ENCODE peak calls at places on chromosomes 3 and 15, in five cellular contexts. Y is neural crest cell, Q is ascending aorta, O is HEK293T, Z is GM03348. H is an unnamed sample.
A peak's percentile ranks its signal among the peaks of the same experiment; 100 is the strongest.

GRCh38 chr3:112550859-112551258 is 10.9 kb downstream of the ATG3 start:
- DNase-seq in O (peak; percentile 8), Y (no peak), Z (no peak), Q (no peak), H (no peak)

GRCh38 chr15:80694624-80695098 is 449 bp upstream of the ABHD17C start:
- DNase-seq in Z (peak; percentile 55), Q (no peak), O (peak; percentile 25), Y (peak; percentile 32), H (peak; percentile 33)

GRCh38 chr3:123821920-123822319 is 62.2 kb downstream of the MYLK start:
- DNase-seq in Y (no peak), O (no peak), Q (no peak), Z (no peak), H (no peak)

GRCh38 chr15:66252411-66253295 is 897 bp downstream of the MEGF11 start:
- DNase-seq in Y (peak; percentile 68), O (peak; percentile 87), Q (no peak), Z (peak; percentile 87), H (no peak)

GRCh38 chr15:57890351-57890750 is 175.2 kb downstream of the ALDH1A2 start:
- DNase-seq in Q (no peak), Y (no peak), O (no peak), Z (peak; percentile 36), H (peak; percentile 35)

GRCh38 chr3:6717026-6717943 is 143.6 kb upstream of the GRM7 start:
- DNase-seq in Q (no peak), Z (no peak), Y (no peak), O (no peak), H (no peak)

GRCh38 chr15:41961014-41961518 is 11.3 kb downstream of the EHD4 start:
- DNase-seq in Q (no peak), O (no peak), Y (no peak), Z (no peak), H (no peak)

GRCh38 chr3:54042259-54042823 is 80.0 kb upstream of the CACNA2D3 start:
- DNase-seq in Q (no peak), Y (no peak), Z (no peak), O (no peak), H (no peak)

GRCh38 chr3:31170932-31171670 is 276.6 kb upstream of the GADL1 start:
- DNase-seq in Z (peak; percentile 79), Q (no peak), Y (no peak), O (no peak), H (peak; percentile 91)

GRCh38 chr3:145815707-145816413 is 345.1 kb downstream of the PLOD2 start:
- DNase-seq in Y (no peak), Z (no peak), O (no peak), Q (no peak), H (no peak)

GRCh38 chr3:107241217-107241616 is 136.0 kb upstream of the CCDC54 start:
- DNase-seq in Q (no peak), Y (no peak), Z (peak; percentile 31), O (peak; percentile 51), H (no peak)

GRCh38 chr3:40975711-40976121 is 223.6 kb upstream of the CTNNB1 start:
- DNase-seq in Q (no peak), Y (no peak), O (no peak), Z (no peak), H (no peak)

GRCh38 chr3:142509079-142509478 is 61.2 kb upstream of the XRN1 start:
- DNase-seq in Z (no peak), Y (no peak), O (no peak), Q (no peak), H (no peak)

GRCh38 chr3:162391301-162391700 is 894.7 kb downstream of the OTOL1 start:
- DNase-seq in Q (no peak), Z (peak; percentile 19), O (no peak), Y (no peak), H (peak; percentile 69)

GRCh38 chr3:146800484-146800883 is 195.3 kb upstream of the PLSCR5 start:
- DNase-seq in Q (no peak), Y (no peak), O (no peak), Z (no peak), H (no peak)

GRCh38 chr15:30997270-30997669 is 5.8 kb upstream of the MTMR10 start:
- DNase-seq in Y (no peak), O (no peak), Q (no peak), Z (no peak), H (no peak)

GRCh38 chr3:25532763-25533162 is 104.7 kb downstream of the RARB start:
- DNase-seq in Z (no peak), O (peak; percentile 18), Q (no peak), Y (peak; percentile 8), H (peak; percentile 33)

GRCh38 chr15:79442911-79443310 is 10.8 kb downstream of the MINAR1 start:
- DNase-seq in O (no peak), Y (no peak), Z (no peak), Q (no peak), H (no peak)

GRCh38 chr3:138915503-138916498 is 31.1 kb downstream of the FOXL2 start:
- DNase-seq in Q (peak; percentile 96), O (peak; percentile 89), Y (peak; percentile 94), Z (peak; percentile 96), H (peak; percentile 83)

GRCh38 chr3:152942366-152942765 is 107.4 kb downstream of the P2RY1 start:
- DNase-seq in O (no peak), Z (peak; percentile 5), Y (no peak), Q (no peak), H (no peak)

GRCh38 chr3:66489577-66489976 is 11.2 kb downstream of the LRIG1 start:
- DNase-seq in Y (no peak), O (no peak), Z (no peak), Q (no peak), H (no peak)

GRCh38 chr3:131907809-131908208 is 127.0 kb downstream of the CPNE4 start:
- DNase-seq in Z (no peak), Q (no peak), O (no peak), Y (no peak), H (no peak)

GRCh38 chr15:53072077-53072476 is 281.9 kb upstream of the ONECUT1 start:
- DNase-seq in Y (peak; percentile 78), O (peak; percentile 28), Z (no peak), Q (no peak), H (peak; percentile 8)

GRCh38 chr3:194101592-194102432 is 34.1 kb upstream of the HES1 start:
- DNase-seq in Q (no peak), Y (no peak), O (no peak), Z (no peak), H (no peak)

GRCh38 chr3:75295013-75295412 is 369.1 kb upstream of the FRG2C start:
- DNase-seq in Q (no peak), Y (no peak), Z (no peak), O (no peak), H (no peak)